ENCODE peak calls at places on chromosomes 6 and 20, in nine cellular contexts. V is AG08395; Y is KG1; S is mesothelial cell of epicardium; D is uterus; M is HepG2; I is NCI-H2171 treated with DMSO at 0.1 percent for 48 hours; G is kidney glomerular epithelial cell; W is activated CD8-positive, alpha-beta T cell treated with anti-CD3 and anti-CD28 coated beads for 36 hours. J is an unnamed sample.

GRCh38 chr6:16338577-16339262 is 100.3 kb downstream of the GMPR start:
- DNase-seq in V (peak), Y (no peak), S (no peak), D (peak), M (no peak), I (peak), G (peak), W (no peak), J (no peak)

GRCh38 chr6:140366991-140367390 is 992.5 kb upstream of the CITED2 start:
- DNase-seq in V (no peak), Y (no peak), S (no peak), D (no peak), M (no peak), I (no peak), G (peak), W (no peak), J (no peak)

GRCh38 chr20:48241482-48241881 is 456.2 kb upstream of the SULF2 start:
- DNase-seq in V (no peak), Y (no peak), S (no peak), D (no peak), M (no peak), I (no peak), G (no peak), W (no peak), J (no peak)

GRCh38 chr6:134553941-134554340 is 236.0 kb upstream of the SGK1 start:
- DNase-seq in V (peak), Y (no peak), S (no peak), D (no peak), M (no peak), I (no peak), G (no peak), W (no peak), J (no peak)

GRCh38 chr6:80161438-80161837 is 55.0 kb downstream of the BCKDHB start:
- DNase-seq in V (no peak), Y (no peak), S (no peak), D (no peak), M (no peak), I (no peak), G (no peak), W (no peak), J (no peak)

GRCh38 chr6:22892452-22892851 is 323.1 kb downstream of the HDGFL1 start:
- DNase-seq in V (peak), Y (no peak), S (no peak), D (peak), M (no peak), I (no peak), G (peak), W (no peak), J (no peak)

GRCh38 chr6:2310042-2310441 is 64.6 kb upstream of the GMDS start:
- DNase-seq in V (no peak), Y (no peak), S (no peak), D (no peak), M (no peak), I (no peak), G (no peak), W (no peak), J (no peak)

GRCh38 chr6:118743744-118744143 is 92.4 kb upstream of the CEP85L start:
- DNase-seq in V (peak), Y (no peak), S (no peak), D (no peak), M (no peak), I (peak), G (no peak), W (no peak), J (no peak)

GRCh38 chr20:36313936-36314335 is 7.8 kb downstream of the DLGAP4 start:
- DNase-seq in V (no peak), Y (no peak), S (no peak), D (no peak), M (no peak), I (no peak), G (no peak), W (no peak), J (no peak)

GRCh38 chr6:142945071-142945445 is at the start of gene HIVEP2:
- DNase-seq in V (peak), Y (no peak), S (peak), D (peak), M (peak), I (peak), G (peak), W (peak), J (peak)

GRCh38 chr20:32474967-32475819 is 109.9 kb downstream of the NOL4L start:
- DNase-seq in V (peak), Y (no peak), S (peak), D (peak), M (peak), I (no peak), G (peak), W (no peak), J (no peak)

GRCh38 chr6:422423-423061 is 31.0 kb downstream of the IRF4 start:
- DNase-seq in V (peak), Y (no peak), S (no peak), D (no peak), M (peak), I (no peak), G (peak), W (peak), J (no peak)

GRCh38 chr20:5181492-5181891 is 54.7 kb downstream of the CDS2 start:
- DNase-seq in V (no peak), Y (no peak), S (no peak), D (no peak), M (no peak), I (no peak), G (no peak), W (no peak), J (no peak)

GRCh38 chr20:46200582-46201570 is 82.8 kb downstream of the CD40 start:
- DNase-seq in V (no peak), Y (no peak), S (no peak), D (no peak), M (no peak), I (no peak), G (no peak), W (no peak), J (no peak)

GRCh38 chr6:54060286-54060685 is 51.0 kb upstream of the MLIP start:
- DNase-seq in V (no peak), Y (no peak), S (no peak), D (no peak), M (no peak), I (no peak), G (no peak), W (no peak), J (no peak)